ENCODE peak calls at places on chromosomes 5 and 9, in five cellular contexts. One of them, this sample, is unnamed.

GRCh38 chr5:69271376-69271775 is 36.7 kb downstream of the CDK7 start:
- DNase-seq in K562: peak; percentile 51
- DNase-seq in endothelial cell of umbilical vein: peak; percentile 44
- DNase-seq in breast epithelium: no peak
- DNase-seq in stomach: no peak
- DNase-seq in this sample: no peak

GRCh38 chr9:18675345-18675744 is 201.4 kb downstream of the ADAMTSL1 start:
- DNase-seq in K562: no peak
- DNase-seq in breast epithelium: no peak
- DNase-seq in stomach: no peak
- DNase-seq in endothelial cell of umbilical vein: peak; percentile 36
- DNase-seq in this sample: no peak

GRCh38 chr9:122119721-122120120 is 26.6 kb upstream of the TTLL11 start:
- DNase-seq in endothelial cell of umbilical vein: no peak
- DNase-seq in breast epithelium: no peak
- DNase-seq in stomach: no peak
- DNase-seq in K562: no peak
- DNase-seq in this sample: no peak

GRCh38 chr5:112174959-112175594 is 244.0 kb downstream of the EPB41L4A start:
- DNase-seq in breast epithelium: no peak
- DNase-seq in K562: peak; percentile 74
- DNase-seq in stomach: no peak
- DNase-seq in endothelial cell of umbilical vein: peak; percentile 58
- DNase-seq in this sample: peak; percentile 53

GRCh38 chr9:134136117-134136996 is 475 bp downstream of the WDR5 start:
- DNase-seq in stomach: no peak
- DNase-seq in K562: peak; percentile 29
- DNase-seq in breast epithelium: no peak
- DNase-seq in endothelial cell of umbilical vein: peak; percentile 24
- DNase-seq in this sample: no peak

GRCh38 chr9:30972654-30973053 is 1411.8 kb upstream of the ACO1 start:
- DNase-seq in breast epithelium: no peak
- DNase-seq in endothelial cell of umbilical vein: no peak
- DNase-seq in K562: no peak
- DNase-seq in stomach: no peak
- DNase-seq in this sample: no peak

GRCh38 chr5:147753783-147754182 is 28.7 kb downstream of the JAKMIP2 start:
- DNase-seq in endothelial cell of umbilical vein: no peak
- DNase-seq in stomach: no peak
- DNase-seq in K562: no peak
- DNase-seq in breast epithelium: no peak
- DNase-seq in this sample: no peak

GRCh38 chr5:19910131-19910530 is 77.9 kb downstream of the CDH18 start:
- DNase-seq in stomach: no peak
- DNase-seq in endothelial cell of umbilical vein: no peak
- DNase-seq in K562: no peak
- DNase-seq in breast epithelium: no peak
- DNase-seq in this sample: no peak

GRCh38 chr5:177607452-177608192 is 7.7 kb downstream of the B4GALT7 start:
- DNase-seq in endothelial cell of umbilical vein: peak; percentile 77
- DNase-seq in K562: peak; percentile 80
- DNase-seq in breast epithelium: peak; percentile 34
- DNase-seq in stomach: peak; percentile 84
- DNase-seq in this sample: peak; percentile 79

GRCh38 chr9:108783318-108784127 is 72.3 kb downstream of the ACTL7B start:
- DNase-seq in K562: no peak
- DNase-seq in endothelial cell of umbilical vein: no peak
- DNase-seq in breast epithelium: no peak
- DNase-seq in stomach: no peak
- DNase-seq in this sample: no peak

GRCh38 chr9:69317894-69318293 is 7.1 kb upstream of the ENTREP1 start:
- DNase-seq in endothelial cell of umbilical vein: no peak
- DNase-seq in stomach: no peak
- DNase-seq in breast epithelium: no peak
- DNase-seq in K562: no peak
- DNase-seq in this sample: no peak

GRCh38 chr5:119070578-119070827 is 384 bp upstream of the DMXL1 start:
- DNase-seq in K562: no peak
- DNase-seq in stomach: no peak
- DNase-seq in breast epithelium: no peak
- DNase-seq in endothelial cell of umbilical vein: no peak
- DNase-seq in this sample: no peak

GRCh38 chr5:172640822-172641358 is at the start of gene NEURL1B:
- DNase-seq in K562: peak; percentile 77
- DNase-seq in breast epithelium: no peak
- DNase-seq in stomach: peak; percentile 77
- DNase-seq in endothelial cell of umbilical vein: peak; percentile 33
- DNase-seq in this sample: peak; percentile 78
- TF ChIP-seq POLR2A in K562: no peak
- TF ChIP-seq POLR2A in breast epithelium: no peak
- TF ChIP-seq POLR2A in stomach: no peak
- TF ChIP-seq POLR2A in endothelial cell of umbilical vein: no peak
- TF ChIP-seq POLR2A in this sample: peak; percentile 60

GRCh38 chr5:170589643-170590042 is 85.8 kb downstream of the KCNIP1 start:
- DNase-seq in breast epithelium: no peak
- DNase-seq in K562: no peak
- DNase-seq in endothelial cell of umbilical vein: no peak
- DNase-seq in stomach: no peak
- DNase-seq in this sample: no peak
- H3K27ac ChIP-seq in breast epithelium: no peak overlapping the region
- H3K27ac ChIP-seq in K562: no peak overlapping the region
- H3K27ac ChIP-seq in endothelial cell of umbilical vein: no peak overlapping the region
- H3K27ac ChIP-seq in stomach: no peak overlapping the region
- H3K27ac ChIP-seq in this sample: no peak overlapping the region

GRCh38 chr5:115209279-115209678 is 39.6 kb upstream of the TRIM36 start:
- DNase-seq in stomach: no peak
- DNase-seq in K562: no peak
- DNase-seq in breast epithelium: no peak
- DNase-seq in endothelial cell of umbilical vein: no peak
- DNase-seq in this sample: no peak
- TF ChIP-seq POLR2AphosphoS5 in stomach: no peak
- TF ChIP-seq POLR2AphosphoS5 in K562: no peak
- TF ChIP-seq POLR2AphosphoS5 in breast epithelium: no peak
- TF ChIP-seq POLR2AphosphoS5 in endothelial cell of umbilical vein: no peak
- TF ChIP-seq POLR2AphosphoS5 in this sample: no peak

GRCh38 chr9:120927125-120928014 is 774 bp upstream of the TRAF1 start:
- DNase-seq in stomach: no peak
- DNase-seq in K562: no peak
- DNase-seq in endothelial cell of umbilical vein: no peak
- DNase-seq in breast epithelium: no peak
- DNase-seq in this sample: no peak
- TF ChIP-seq POLR2A in stomach: no peak
- TF ChIP-seq POLR2A in K562: no peak
- TF ChIP-seq POLR2A in endothelial cell of umbilical vein: no peak
- TF ChIP-seq POLR2A in breast epithelium: no peak
- TF ChIP-seq POLR2A in this sample: no peak

This sample was measured in prostate gland.